ENCODE peak calls at places on chromosomes 13 and 19, in six cellular contexts. Y is effector memory CD8-positive, alpha-beta T cell; P is activated CD4-positive, alpha-beta T cell treated with anti-CD3 and anti-CD28 coated beads for 24 hours; D is MG63; F is B cell; S is GOT3. L is an unnamed sample.

GRCh38 chr19:39846678-39847486 is 703 bp upstream of the FBL start:
- DNase-seq in P (no peak), D (no peak), F (no peak), S (no peak), Y (no peak), L (no peak)

GRCh38 chr13:106103779-106104178 is 431.7 kb downstream of the EFNB2 start:
- DNase-seq in D (no peak), Y (no peak), P (no peak), F (no peak), S (no peak), L (no peak)

GRCh38 chr19:2805261-2805900 is 14.3 kb upstream of the ZNF554 start:
- DNase-seq in D (no peak), P (no peak), F (peak), Y (no peak), S (no peak), L (no peak)

GRCh38 chr13:50643055-50643454 is 200.4 kb downstream of the DLEU7 start:
- DNase-seq in S (no peak), F (no peak), P (no peak), Y (no peak), D (no peak), L (no peak)

GRCh38 chr19:39631626-39632025 is 24.1 kb upstream of the LGALS16 start:
- DNase-seq in D (no peak), S (no peak), Y (no peak), P (no peak), F (no peak), L (no peak)

GRCh38 chr19:58395979-58396627 is 647 bp downstream of the RNF225 start:
- DNase-seq in F (peak), Y (no peak), P (no peak), S (no peak), D (no peak), L (no peak)

GRCh38 chr13:89432997-89433396 is 1761.8 kb downstream of the SLITRK5 start:
- DNase-seq in P (no peak), S (no peak), F (no peak), Y (no peak), D (no peak), L (no peak)

GRCh38 chr19:18254546-18255500 is 19.4 kb downstream of the IQCN start:
- DNase-seq in S (no peak), P (no peak), F (peak), Y (no peak), D (no peak), L (no peak)

GRCh38 chr13:27403252-27403678 is 21.2 kb upstream of the GTF3A start:
- DNase-seq in D (peak), F (no peak), Y (no peak), P (no peak), S (no peak), L (no peak)

GRCh38 chr19:48881741-48882657 is 9.8 kb downstream of the PPP1R15A start:
- DNase-seq in S (no peak), D (no peak), P (no peak), Y (no peak), F (no peak), L (peak)

GRCh38 chr13:44300895-44301638 is 72.6 kb upstream of the SERP2 start:
- DNase-seq in Y (no peak), D (peak), S (no peak), P (no peak), F (no peak), L (no peak)

GRCh38 chr13:41520016-41520698 is 62.8 kb downstream of the RGCC start:
- DNase-seq in F (no peak), D (no peak), P (no peak), S (no peak), Y (no peak), L (no peak)

GRCh38 chr19:13817615-13818371 is 22.6 kb downstream of the ZSWIM4 start:
- DNase-seq in P (no peak), F (peak), Y (no peak), D (no peak), S (no peak), L (no peak)

GRCh38 chr13:98405107-98405571 is 171.8 kb downstream of the STK24 start:
- DNase-seq in S (no peak), P (no peak), Y (no peak), D (no peak), F (no peak), L (no peak)

GRCh38 chr19:47534628-47535027 is 19.8 kb upstream of the NAPA start:
- DNase-seq in F (no peak), Y (no peak), S (no peak), D (no peak), P (no peak), L (no peak)

GRCh38 chr13:28527629-28528028 is 32.7 kb upstream of the FLT1 start:
- DNase-seq in D (no peak), F (peak), Y (no peak), S (no peak), P (no peak), L (no peak)

GRCh38 chr19:906480-906879 is 6.5 kb downstream of the R3HDM4 start:
- DNase-seq in Y (no peak), D (no peak), S (no peak), P (no peak), F (no peak), L (peak)

GRCh38 chr13:44465318-44465717 is 91.7 kb downstream of the SERP2 start:
- DNase-seq in P (no peak), S (no peak), F (no peak), D (no peak), Y (no peak), L (no peak)

GRCh38 chr19:29678484-29679106 is 13.3 kb downstream of the PLEKHF1 start:
- DNase-seq in D (peak), P (no peak), F (no peak), S (no peak), Y (no peak), L (no peak)

GRCh38 chr13:111344471-111345191 is 24.2 kb downstream of the TEX29 start:
- DNase-seq in D (no peak), F (no peak), P (no peak), S (no peak), Y (no peak), L (no peak)

GRCh38 chr13:95201814-95202521 is 99.3 kb downstream of the ABCC4 start:
- DNase-seq in Y (no peak), D (no peak), F (no peak), S (no peak), P (no peak), L (no peak)

GRCh38 chr19:54351474-54351873 is 12.5 kb upstream of the LILRA4 start:
- DNase-seq in F (peak), S (no peak), Y (no peak), P (no peak), D (no peak), L (no peak)

GRCh38 chr13:114108894-114109293 is 23.5 kb downstream of the RASA3 start:
- DNase-seq in D (no peak), S (no peak), F (no peak), P (no peak), Y (no peak), L (no peak)

GRCh38 chr13:91372813-91373420 is 25.4 kb downstream of the MIR17HG start:
- DNase-seq in P (no peak), Y (no peak), D (no peak), S (no peak), F (no peak), L (no peak)

GRCh38 chr13:53098455-53098854 is 69.8 kb downstream of the OLFM4 start:
- DNase-seq in D (no peak), P (no peak), F (no peak), Y (no peak), S (no peak), L (no peak)

GRCh38 chr19:18009412-18010066 is 1.6 kb downstream of the ARRDC2 start:
- DNase-seq in F (peak), Y (no peak), P (no peak), D (no peak), S (no peak), L (no peak)

GRCh38 chr13:26497991-26498423 is 59.5 kb upstream of the WASF3 start:
- DNase-seq in Y (no peak), D (peak), F (no peak), P (no peak), S (no peak), L (no peak)

GRCh38 chr13:100987993-100988392 is 313.4 kb upstream of the TMTC4 start:
- DNase-seq in S (no peak), F (no peak), Y (no peak), D (no peak), P (no peak), L (no peak)

GRCh38 chr19:18929311-18929710 is 9.8 kb downstream of the DDX49 start:
- DNase-seq in D (no peak), P (no peak), S (no peak), Y (no peak), F (no peak), L (no peak)

GRCh38 chr19:29680447-29680846 is 15.2 kb downstream of the PLEKHF1 start:
- DNase-seq in Y (peak), S (no peak), F (peak), P (peak), D (peak), L (peak)

GRCh38 chr19:1853295-1854031 is 5.2 kb upstream of the REXO1 start:
- DNase-seq in S (no peak), D (peak), Y (peak), P (peak), F (peak), L (peak)

GRCh38 chr19:54462713-54463530 is 656 bp downstream of the LENG9 start:
- DNase-seq in Y (peak), P (peak), D (peak), S (no peak), F (peak), L (peak)

GRCh38 chr13:110331362-110331761 is 24.3 kb downstream of the COL4A2 start:
- DNase-seq in F (no peak), D (no peak), S (no peak), Y (no peak), P (no peak), L (no peak)

GRCh38 chr13:90302113-90302512 is 1045.4 kb upstream of the MIR17HG start:
- DNase-seq in P (no peak), S (no peak), D (no peak), F (no peak), Y (no peak), L (no peak)

GRCh38 chr13:95355491-95355890 is 54.2 kb upstream of the ABCC4 start:
- DNase-seq in Y (no peak), S (no peak), P (no peak), F (no peak), D (no peak), L (no peak)

GRCh38 chr13:71864094-71864980 is 2.7 kb downstream of the DACH1 start:
- DNase-seq in Y (no peak), F (peak), D (no peak), P (no peak), S (no peak), L (no peak)

GRCh38 chr13:113573065-113573464 is 11.5 kb upstream of the TFDP1 start:
- DNase-seq in Y (no peak), F (no peak), S (no peak), D (no peak), P (no peak), L (no peak)

GRCh38 chr13:77860621-77861020 is 58.0 kb downstream of the EDNRB start:
- DNase-seq in P (no peak), F (no peak), Y (no peak), S (no peak), D (no peak), L (no peak)

L was measured in central memory CD4-positive, alpha-beta T cell.